ENCODE peak calls at places on chromosome 21, in seven cellular contexts. U, E, G, K, N, P and R are unnamed samples.

GRCh38 chr21:22554690-22555316 is 1556.6 kb downstream of the NCAM2 start:
- DNase-seq in U (no peak), E (no peak), G (no peak), K (no peak), N (no peak), P (no peak), R (no peak)

GRCh38 chr21:35377505-35378090 is 328.5 kb upstream of the RUNX1 start:
- DNase-seq in U (no peak), E (no peak), G (no peak), K (peak), N (no peak), P (no peak), R (no peak)

GRCh38 chr21:36211660-36212512 is 55.3 kb downstream of the DOP1B start:
- DNase-seq in U (no peak), E (no peak), G (no peak), K (peak), N (no peak), P (no peak), R (no peak)

GRCh38 chr21:38766987-38767722 is 38.6 kb upstream of the ETS2 start:
- DNase-seq in U (peak), E (no peak), G (no peak), K (no peak), N (peak), P (no peak), R (no peak)

GRCh38 chr21:42746593-42747266 is 93.3 kb downstream of the PDE9A start:
- DNase-seq in U (no peak), E (peak), G (no peak), K (no peak), N (no peak), P (no peak), R (no peak)

GRCh38 chr21:37562920-37563640 is 196.5 kb downstream of the DYRK1A start:
- DNase-seq in U (peak), E (no peak), G (no peak), K (no peak), N (peak), P (no peak), R (no peak)

GRCh38 chr21:41458559-41458958 is 32.5 kb downstream of the MX1 start:
- DNase-seq in U (no peak), E (no peak), G (no peak), K (no peak), N (no peak), P (no peak), R (no peak)

GRCh38 chr21:38609580-38609979 is 111.3 kb upstream of the ERG start:
- DNase-seq in U (no peak), E (no peak), G (no peak), K (no peak), N (no peak), P (no peak), R (no peak)

GRCh38 chr21:28771790-28772501 is 220.7 kb downstream of the LTN1 start:
- DNase-seq in U (no peak), E (no peak), G (no peak), K (no peak), N (no peak), P (no peak), R (no peak)

GRCh38 chr21:15283789-15284188 is 219.0 kb upstream of the NRIP1 start:
- DNase-seq in U (no peak), E (no peak), G (no peak), K (no peak), N (no peak), P (no peak), R (no peak)

GRCh38 chr21:33828083-33828482 is 87.5 kb downstream of the ATP5PO start:
- DNase-seq in U (no peak), E (no peak), G (no peak), K (no peak), N (no peak), P (no peak), R (no peak)

GRCh38 chr21:26684866-26685265 is 111.8 kb upstream of the CYYR1 start:
- DNase-seq in U (no peak), E (no peak), G (no peak), K (no peak), N (no peak), P (no peak), R (no peak)

GRCh38 chr21:32794643-32795042 is 23.1 kb upstream of the PAXBP1 start:
- DNase-seq in U (no peak), E (no peak), G (no peak), K (no peak), N (no peak), P (no peak), R (no peak)

GRCh38 chr21:31909153-31909771 is 36.4 kb downstream of the HUNK start:
- DNase-seq in U (no peak), E (no peak), G (no peak), K (no peak), N (no peak), P (no peak), R (no peak)

GRCh38 chr21:36330904-36331303 is 10.9 kb downstream of the MORC3 start:
- DNase-seq in U (no peak), E (no peak), G (peak), K (peak), N (peak), P (no peak), R (no peak)

GRCh38 chr21:44726803-44727202 is 15.4 kb upstream of the TSPEAR start:
- DNase-seq in U (no peak), E (no peak), G (no peak), K (no peak), N (no peak), P (no peak), R (no peak)

GRCh38 chr21:29342394-29342957 is 43.8 kb downstream of the BACH1 start:
- DNase-seq in U (no peak), E (no peak), G (no peak), K (peak), N (peak), P (no peak), R (no peak)